ENCODE peak calls at places on chromosomes 2 and 18, in four cellular contexts. F, X, V and Z are unnamed samples.

GRCh38 chr2:151774506-151774905 is 40.2 kb upstream of the NEB start:
- DNase-seq in F (no peak), X (no peak), V (no peak), Z (no peak)

GRCh38 chr2:42176992-42177738 is 8.0 kb downstream of the EML4 start:
- DNase-seq in F (no peak), X (no peak), V (no peak), Z (no peak)

GRCh38 chr2:165594935-165595255 is 125.4 kb downstream of the CSRNP3 start:
- DNase-seq in F (no peak), X (peak; percentile 77), V (no peak), Z (no peak)

GRCh38 chr2:18455256-18455862 is 105.1 kb downstream of the RDH14 start:
- DNase-seq in F (peak; percentile 7), X (no peak), V (peak; percentile 13), Z (no peak)

GRCh38 chr2:197358927-197359326 is 48.3 kb upstream of the ANKRD44 start:
- DNase-seq in F (no peak), X (no peak), V (no peak), Z (no peak)

GRCh38 chr18:8773980-8774379 is 68.6 kb downstream of the MTCL1 start:
- DNase-seq in F (no peak), X (no peak), V (no peak), Z (no peak)

GRCh38 chr2:110735366-110735765 is 3.0 kb downstream of the ACOXL start:
- DNase-seq in F (no peak), X (no peak), V (no peak), Z (no peak)

GRCh38 chr2:12715258-12715865 is 1.4 kb upstream of the TRIB2 start:
- DNase-seq in F (no peak), X (no peak), V (no peak), Z (no peak)

GRCh38 chr2:223734346-223734745 is 103.0 kb downstream of the AP1S3 start:
- DNase-seq in F (no peak), X (no peak), V (no peak), Z (no peak)

GRCh38 chr2:74548285-74548918 is 5.3 kb downstream of the LOXL3 start:
- DNase-seq in F (peak; percentile 40), X (no peak), V (no peak), Z (peak; percentile 38)

GRCh38 chr2:26269571-26270170 is 24.9 kb downstream of the HADHB start:
- DNase-seq in F (no peak), X (no peak), V (no peak), Z (no peak)

GRCh38 chr18:28581503-28582169 is 404.7 kb upstream of the CDH2 start:
- DNase-seq in F (peak; percentile 3), X (no peak), V (no peak), Z (no peak)

GRCh38 chr2:40457846-40458245 is 6.0 kb upstream of the SLC8A1 start:
- DNase-seq in F (no peak), X (no peak), V (no peak), Z (no peak)

GRCh38 chr2:40455661-40456060 is 3.8 kb upstream of the SLC8A1 start:
- DNase-seq in F (no peak), X (no peak), V (no peak), Z (no peak)

GRCh38 chr2:40448476-40449079 is 3.3 kb downstream of the SLC8A1 start:
- DNase-seq in F (peak; percentile 60), X (no peak), V (peak; percentile 21), Z (no peak)

GRCh38 chr2:40450066-40450841 is 1.6 kb downstream of the SLC8A1 start:
- DNase-seq in F (peak; percentile 41), X (no peak), V (no peak), Z (no peak)

DNA sequence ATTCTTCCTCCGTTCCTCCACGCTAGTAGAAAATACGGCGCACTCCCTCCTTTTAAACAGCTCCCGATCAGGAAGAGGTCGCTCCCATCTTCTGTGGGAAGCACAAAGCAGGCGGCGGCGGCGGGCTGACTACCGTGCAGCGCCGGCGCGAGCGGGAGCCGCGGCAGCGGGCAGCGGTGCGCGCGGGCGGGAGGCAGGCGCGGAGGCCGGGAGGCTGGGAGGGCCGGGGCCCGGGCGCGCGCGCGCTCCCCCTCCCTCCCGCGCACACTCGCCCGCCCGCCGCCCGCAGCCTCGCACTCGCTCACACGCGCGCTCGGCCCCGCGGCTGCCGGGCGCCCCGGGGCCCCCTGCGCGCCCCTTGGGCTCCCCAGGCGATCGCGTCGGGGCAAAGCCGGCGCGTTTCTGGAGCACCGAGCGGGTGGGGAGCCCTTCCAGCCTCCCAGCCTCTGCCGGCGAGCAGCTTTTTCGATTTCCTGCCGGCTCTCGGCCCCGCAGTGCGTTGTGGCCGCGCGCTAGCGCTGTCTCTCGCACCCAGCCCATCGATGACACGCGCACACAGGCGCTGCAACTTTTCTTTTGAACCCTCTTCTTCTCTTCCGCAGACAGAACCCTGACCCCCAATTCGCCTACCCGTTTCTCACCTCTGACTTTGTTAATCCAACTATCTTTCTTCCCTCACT is at the start of gene SLC8A1:
- DNase-seq in F (peak; percentile 93), X (no peak), V (no peak), Z (no peak)
- TF ChIP-seq FOXM1 in F (no peak), X (no peak), V (no peak), Z (no peak)

DNA sequence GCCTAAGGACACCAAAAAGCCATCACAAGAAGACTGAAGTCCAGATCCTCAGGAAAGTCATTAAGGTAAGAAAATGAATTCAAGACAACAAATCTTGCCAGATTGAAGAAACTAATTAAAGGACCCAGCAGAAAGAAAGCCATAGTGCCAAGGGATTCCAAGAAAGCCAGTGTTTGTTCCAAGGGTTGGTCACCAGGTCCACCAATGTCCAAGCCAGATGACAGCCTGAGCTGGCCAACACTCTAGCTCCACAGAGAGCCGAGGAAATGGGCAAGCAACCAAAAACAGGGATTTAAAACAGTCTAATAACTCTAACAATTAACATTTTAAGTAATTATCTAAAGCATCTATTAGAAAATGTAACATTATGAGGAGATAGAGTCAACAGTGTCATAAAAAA is 49.2 kb downstream of the DNER start:
- DNase-seq in F (no peak), X (no peak), V (no peak), Z (no peak)
- TF ChIP-seq NFIC in F (no peak), X (no peak), V (no peak), Z (no peak)

GRCh38 chr2:27811768-27812167 is 40.2 kb downstream of the MRPL33 start:
- DNase-seq in F (no peak), X (no peak), V (no peak), Z (no peak)
- TF ChIP-seq FOXM1 in F (no peak), X (no peak), V (no peak), Z (no peak)

DNA sequence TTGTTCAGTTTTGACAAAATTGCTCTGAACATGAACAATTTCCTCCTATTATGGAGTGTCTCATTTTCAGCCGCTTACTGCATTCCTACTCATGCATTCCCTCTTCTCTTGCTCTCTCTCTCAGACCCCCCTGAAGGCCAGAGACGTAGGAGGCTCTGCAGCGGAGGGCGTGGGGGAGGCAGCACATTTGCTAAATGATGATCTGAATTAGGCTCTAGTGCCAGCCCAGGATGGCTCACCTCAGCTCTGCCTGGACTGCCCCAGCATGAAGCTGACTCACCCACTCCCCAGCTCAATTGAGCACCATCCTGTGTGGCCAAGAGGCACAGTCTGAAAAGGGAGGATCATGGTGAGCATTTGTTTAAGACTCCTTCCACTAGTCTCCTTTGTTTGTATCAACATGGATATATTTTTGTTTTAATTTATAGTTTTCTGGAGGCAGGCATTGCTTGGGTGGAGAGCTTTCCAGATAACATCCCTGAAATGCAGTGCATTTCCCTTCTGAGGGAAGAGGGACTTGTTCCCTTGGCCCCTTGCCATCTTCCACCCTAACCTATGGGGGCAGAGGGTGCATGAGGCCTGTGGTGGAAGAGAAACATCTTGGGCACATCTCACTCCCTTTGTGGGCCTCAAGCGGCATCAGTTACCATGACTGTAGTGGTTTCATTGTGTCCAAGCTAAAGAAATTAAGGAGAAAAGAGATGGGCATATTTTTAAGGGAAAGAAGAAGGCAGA is 5.5 kb upstream of the RPL37A start:
- DNase-seq in F (no peak), X (no peak), V (no peak), Z (no peak)
- TF ChIP-seq NFIC in F (peak; percentile 64), X (no peak), V (no peak), Z (no peak)